ENCODE peak calls at places on chromosomes 11 and 22, in ten cellular contexts. J, O, D, Q, Z, H, F, E, I and X are unnamed samples.

GRCh38 chr11:45436118-45436517 is 150.0 kb upstream of the SYT13 start:
- DNase-seq in Z (no peak), J (no peak), I (no peak), H (no peak), D (no peak), O (no peak), E (no peak), Q (no peak), F (no peak), X (no peak)

GRCh38 chr22:22342697-22343602 is 98.4 kb downstream of the VPREB1 start:
- DNase-seq in O (peak), E (no peak), J (no peak), H (peak), F (no peak), D (no peak), I (no peak), Q (no peak), Z (peak), X (peak)

GRCh38 chr11:116109228-116109627 is 605.0 kb upstream of the CADM1 start:
- DNase-seq in I (no peak), E (no peak), O (peak), F (no peak), D (no peak), Q (no peak), Z (peak), H (no peak), J (peak), X (no peak)

GRCh38 chr22:42283288-42284229 is 13.1 kb upstream of the TCF20 start:
- DNase-seq in H (peak), I (no peak), Z (no peak), F (no peak), Q (peak), J (no peak), O (no peak), E (no peak), D (no peak), X (no peak)

GRCh38 chr11:12258451-12258850 is 118.9 kb upstream of the PARVA start:
- DNase-seq in J (no peak), F (no peak), I (no peak), Z (no peak), E (no peak), O (peak), Q (no peak), D (no peak), H (no peak), X (no peak)

GRCh38 chr11:76524919-76525318 is 80.1 kb downstream of the EMSY start:
- DNase-seq in E (no peak), D (no peak), F (no peak), Z (no peak), Q (peak), H (no peak), O (no peak), I (no peak), J (peak), X (no peak)

GRCh38 chr11:47980093-47980906 is at the start of gene PTPRJ:
- DNase-seq in D (no peak), F (no peak), I (no peak), Q (peak), H (peak), J (no peak), Z (no peak), E (no peak), O (peak), X (peak)

GRCh38 chr11:91947215-91947614 is 277.4 kb upstream of the FAT3 start:
- DNase-seq in E (no peak), I (no peak), F (no peak), Z (peak), Q (peak), H (no peak), O (no peak), D (peak), J (peak), X (no peak)

GRCh38 chr11:86046111-86046510 is 22.8 kb downstream of the PICALM start:
- DNase-seq in H (no peak), F (no peak), E (no peak), D (no peak), Q (no peak), I (no peak), Z (no peak), J (no peak), O (no peak), X (no peak)

GRCh38 chr11:76598426-76598839 is 72.1 kb downstream of the LRRC32 start:
- DNase-seq in Z (no peak), F (no peak), E (peak), O (peak), Q (no peak), H (peak), J (peak), D (no peak), I (peak), X (peak)

GRCh38 chr11:83042966-83043711 is 28.6 kb downstream of the RAB30 start:
- DNase-seq in O (no peak), I (no peak), Z (no peak), D (no peak), J (no peak), Q (peak), H (no peak), F (no peak), E (no peak), X (no peak)

GRCh38 chr11:15341587-15341986 is 226.9 kb downstream of the INSC start:
- DNase-seq in H (no peak), O (no peak), D (no peak), F (no peak), Z (no peak), Q (no peak), I (no peak), E (no peak), J (no peak), X (no peak)

GRCh38 chr11:120834686-120835225 is 189.1 kb upstream of the TBCEL start:
- DNase-seq in J (no peak), Q (no peak), Z (no peak), I (no peak), H (no peak), E (no peak), O (no peak), F (no peak), D (no peak), X (no peak)

GRCh38 chr11:123195182-123196059 is at the start of gene CLMP:
- DNase-seq in H (peak), I (no peak), E (no peak), Q (peak), D (no peak), J (no peak), Z (no peak), O (no peak), F (no peak), X (no peak)

GRCh38 chr22:46074771-46075551 is 75.4 kb upstream of the PPARA start:
- DNase-seq in D (no peak), H (no peak), I (no peak), Q (no peak), Z (no peak), J (no peak), O (no peak), F (no peak), E (no peak), X (no peak)

GRCh38 chr11:16945671-16946469 is 68.3 kb downstream of the PLEKHA7 start:
- DNase-seq in Z (no peak), F (peak), D (peak), H (peak), I (peak), E (peak), O (peak), J (peak), Q (peak), X (peak)

GRCh38 chr11:5809905-5810792 is 1.4 kb downstream of the OR52N2 start:
- DNase-seq in Q (no peak), Z (no peak), E (no peak), D (no peak), I (no peak), O (peak), J (no peak), H (no peak), F (no peak), X (no peak)

GRCh38 chr11:25242928-25243327 is 746.1 kb downstream of the LUZP2 start:
- DNase-seq in Z (no peak), H (no peak), O (no peak), E (no peak), I (no peak), D (no peak), J (no peak), F (no peak), Q (no peak), X (no peak)

GRCh38 chr11:116454020-116454645 is 318.7 kb downstream of the BUD13 start:
- DNase-seq in I (no peak), Q (peak), H (peak), O (peak), J (no peak), D (no peak), Z (no peak), F (no peak), E (peak), X (peak)

GRCh38 chr11:119091966-119092879 is 7.5 kb downstream of the HMBS start:
- DNase-seq in O (peak), E (no peak), D (no peak), I (no peak), F (no peak), Z (no peak), H (no peak), J (no peak), Q (no peak), X (no peak)

GRCh38 chr11:59102259-59102765 is 4.7 kb upstream of the FAM111B start:
- DNase-seq in O (peak), E (no peak), H (no peak), Z (no peak), Q (peak), I (peak), D (no peak), J (no peak), F (no peak), X (peak)

GRCh38 chr11:44110231-44110679 is 14.8 kb downstream of the EXT2 start:
- DNase-seq in Q (no peak), E (peak), J (peak), O (peak), Z (no peak), F (peak), D (no peak), H (peak), I (no peak), X (peak)

GRCh38 chr11:131217313-131218297 is 152.8 kb upstream of the NTM start:
- DNase-seq in Z (no peak), Q (no peak), O (no peak), H (no peak), E (no peak), F (no peak), D (no peak), I (no peak), J (no peak), X (peak)

GRCh38 chr11:64744544-64745218 is 739 bp upstream of the RASGRP2 start:
- DNase-seq in E (peak), J (no peak), D (no peak), F (no peak), Q (no peak), H (peak), O (peak), Z (no peak), I (no peak), X (no peak)

GRCh38 chr11:43217856-43218255 is 93.9 kb upstream of the API5 start:
- DNase-seq in E (no peak), F (no peak), D (no peak), J (no peak), H (no peak), Z (no peak), O (no peak), I (no peak), Q (no peak), X (no peak)

GRCh38 chr11:1879342-1879940 is 12.3 kb downstream of the PRR33 start:
- DNase-seq in F (no peak), E (no peak), D (no peak), Z (no peak), J (no peak), O (no peak), Q (no peak), H (peak), I (no peak), X (no peak)

GRCh38 chr11:20599424-20600346 is at the start of gene SLC6A5:
- DNase-seq in I (no peak), D (no peak), E (peak), J (peak), H (no peak), F (no peak), O (peak), Z (no peak), Q (peak), X (peak)

GRCh38 chr11:31871310-31872073 is 60.4 kb upstream of the PAX6 start:
- DNase-seq in F (no peak), E (no peak), I (no peak), O (no peak), J (no peak), D (no peak), Q (no peak), Z (no peak), H (no peak), X (peak)

GRCh38 chr11:70601861-70602575 is 203.7 kb downstream of the CTTN start:
- DNase-seq in Z (no peak), O (no peak), D (no peak), I (no peak), J (no peak), H (no peak), F (no peak), Q (no peak), E (no peak), X (no peak)

GRCh38 chr11:114442559-114442958 is 3.3 kb downstream of the REXO2 start:
- DNase-seq in J (no peak), E (no peak), I (no peak), Z (no peak), F (no peak), O (peak), Q (no peak), D (no peak), H (no peak), X (no peak)

GRCh38 chr22:21632237-21632895 is at the start of gene CCDC116:
- DNase-seq in Z (no peak), E (peak), J (no peak), H (peak), I (no peak), O (peak), Q (no peak), D (no peak), F (no peak), X (peak)

GRCh38 chr11:94107363-94107762 is 21.3 kb upstream of the PANX1 start:
- DNase-seq in J (no peak), D (no peak), E (no peak), Q (no peak), F (no peak), Z (no peak), O (no peak), I (no peak), H (no peak), X (no peak)

GRCh38 chr11:41301023-41301422 is 158.4 kb downstream of the LRRC4C start:
- DNase-seq in J (peak), F (no peak), Q (no peak), I (no peak), D (no peak), O (no peak), H (no peak), E (no peak), Z (peak), X (no peak)

GRCh38 chr11:60242607-60243292 is at the start of gene MS4A4E:
- DNase-seq in D (no peak), Q (no peak), J (no peak), E (peak), Z (no peak), F (no peak), I (no peak), O (no peak), H (no peak), X (no peak)
- H3K4me3 ChIP-seq in D (no peak), Q (no peak), J (no peak), E (peak), Z (no peak), F (no peak), I (no peak), O (no peak), H (no peak), X (no peak)

GRCh38 chr22:35046744-35047462 is 19.1 kb upstream of the ISX start:
- DNase-seq in E (no peak), D (no peak), H (no peak), Q (no peak), O (no peak), F (no peak), Z (no peak), J (no peak), I (no peak), X (peak)

GRCh38 chr22:35044607-35045390 is 21.2 kb upstream of the ISX start:
- DNase-seq in I (no peak), F (no peak), O (no peak), E (no peak), J (no peak), Z (no peak), Q (no peak), D (no peak), H (no peak), X (no peak)

GRCh38 chr22:35043932-35044319 is 22.0 kb upstream of the ISX start:
- DNase-seq in O (no peak), F (no peak), I (no peak), E (no peak), Z (no peak), H (no peak), D (no peak), J (no peak), Q (no peak), X (no peak)

GRCh38 chr22:35045451-35045850 is 20.5 kb upstream of the ISX start:
- DNase-seq in O (no peak), D (no peak), E (no peak), F (no peak), Z (no peak), H (no peak), I (no peak), J (no peak), Q (no peak), X (peak)

GRCh38 chr22:35043251-35043931 is 22.6 kb upstream of the ISX start:
- DNase-seq in D (no peak), I (no peak), O (peak), J (no peak), E (no peak), F (no peak), Z (no peak), H (no peak), Q (no peak), X (peak)
- TF ChIP-seq CTCF in D (peak), I (peak), O (peak), J (no peak), E (peak), F (no peak), Z (no peak), H (peak), Q (peak), X (peak)

GRCh38 chr11:69166186-69167115 is 10.7 kb downstream of the SMIM38 start:
- DNase-seq in F (no peak), O (peak), Q (peak), I (peak), J (peak), E (peak), Z (peak), D (peak), H (peak), X (peak)
- H3K4me3 ChIP-seq in F (no peak), O (no peak), Q (no peak), I (peak), J (no peak), E (no peak), Z (no peak), D (no peak), H (no peak), X (peak)

GRCh38 chr22:29030618-29031235 is 30.9 kb downstream of the C22orf31 start:
- DNase-seq in D (no peak), O (peak), Q (peak), F (peak), H (peak), E (no peak), J (peak), Z (peak), I (no peak), X (no peak)

GRCh38 chr22:29030016-29030617 is 31.5 kb downstream of the C22orf31 start:
- DNase-seq in E (no peak), O (no peak), Z (no peak), J (peak), F (no peak), D (no peak), H (no peak), I (no peak), Q (no peak), X (no peak)

GRCh38 chr22:29032014-29032475 is 29.6 kb downstream of the C22orf31 start:
- DNase-seq in J (no peak), E (no peak), H (peak), F (no peak), O (no peak), Q (no peak), I (no peak), D (no peak), Z (no peak), X (no peak)

GRCh38 chr22:29032584-29032983 is 29.0 kb downstream of the C22orf31 start:
- DNase-seq in F (no peak), E (no peak), D (no peak), H (no peak), Z (no peak), I (no peak), Q (peak), J (no peak), O (no peak), X (no peak)

DNA sequence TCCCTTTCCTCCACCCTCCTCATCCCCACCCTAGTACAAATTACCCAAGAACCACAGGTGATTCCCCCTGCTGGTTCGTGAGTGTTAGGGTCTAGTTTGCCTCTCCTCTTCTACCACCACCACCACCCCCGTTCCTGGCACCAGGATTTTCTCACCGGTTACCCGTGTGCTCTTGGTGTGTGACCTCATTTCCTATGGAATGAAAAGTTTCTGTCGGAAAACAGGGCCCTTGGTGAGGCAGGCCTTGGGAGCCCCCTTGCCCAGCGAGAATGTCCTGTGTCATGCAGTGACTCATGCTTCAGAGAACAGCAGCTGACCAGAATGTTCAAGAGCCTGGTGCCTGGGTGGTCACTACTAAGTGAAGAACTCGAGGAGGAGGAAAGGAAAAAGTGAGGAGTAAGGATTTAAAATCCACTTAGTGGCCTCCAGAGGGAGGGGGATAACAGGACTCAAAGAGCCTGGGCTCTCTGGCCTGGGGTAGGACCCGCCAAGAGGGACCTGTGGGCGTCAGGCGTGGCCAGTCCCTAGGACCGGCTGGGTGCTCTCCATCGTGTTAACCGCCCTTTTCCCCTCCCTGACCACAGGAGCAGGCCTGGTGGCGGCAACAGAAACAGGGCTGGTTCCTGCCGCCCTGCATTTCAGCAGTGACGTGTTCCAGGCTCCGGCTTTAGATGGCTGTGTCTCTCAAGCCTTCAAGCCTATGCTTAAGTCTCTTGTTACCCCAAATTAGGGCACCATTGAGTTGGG is 30.2 kb downstream of the C22orf31 start:
- DNase-seq in Q (peak), J (peak), I (no peak), E (no peak), F (peak), O (peak), Z (peak), H (peak), D (peak), X (no peak)
- TF ChIP-seq CTCF in Q (no peak), J (peak), I (no peak), E (no peak), F (no peak), O (no peak), Z (peak), H (peak), D (peak), X (no peak)

DNA sequence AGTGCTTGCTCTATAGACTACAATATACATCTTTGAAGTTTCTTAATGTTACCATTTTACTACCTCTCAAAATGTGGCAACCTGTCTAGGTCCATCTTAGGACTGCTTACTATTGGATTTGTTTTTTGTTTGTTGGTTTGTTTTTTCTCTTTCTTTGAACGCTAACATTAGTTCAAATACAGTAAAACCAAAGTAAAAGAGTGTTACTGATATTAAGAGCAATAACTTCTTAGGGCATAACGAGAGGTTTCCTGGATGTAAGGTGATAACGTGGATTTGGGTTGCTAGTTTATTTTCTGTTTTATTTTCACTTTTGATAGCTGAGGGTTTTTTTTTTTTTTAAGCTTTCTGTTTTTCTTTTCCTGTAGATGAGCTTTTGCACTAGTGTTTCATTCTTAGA is 43.6 kb downstream of the TMEM135 start:
- DNase-seq in D (no peak), E (no peak), Z (no peak), J (no peak), H (no peak), O (no peak), I (peak), F (no peak), Q (no peak), X (peak)
- H3K4me3 ChIP-seq in D (no peak), E (no peak), Z (no peak), J (no peak), H (no peak), O (no peak), I (peak), F (no peak), Q (no peak), X (peak)

GRCh38 chr11:134497586-134497985 is 85.5 kb upstream of the B3GAT1 start:
- DNase-seq in F (no peak), D (no peak), H (no peak), I (no peak), Q (no peak), Z (no peak), O (no peak), J (no peak), E (no peak), X (no peak)
- TF ChIP-seq CTCF in F (no peak), D (no peak), H (no peak), I (no peak), Q (no peak), Z (no peak), O (no peak), J (no peak), E (no peak), X (no peak)